ENCODE peak calls at places on chromosomes 12 and 14, in four cellular contexts. F, W, J and M are unnamed samples.

GRCh38 chr14:67883717-67884116 is 64.1 kb downstream of the RAD51B start:
- DNase-seq in J (peak; percentile 43), F (peak; percentile 18), W (no peak), M (peak; percentile 16)

GRCh38 chr12:70543444-70543843 is 93.8 kb downstream of the PTPRB start:
- DNase-seq in F (peak; percentile 25), J (peak; percentile 98), W (no peak), M (peak; percentile 80)

GRCh38 chr12:131604146-131604844 is 106.6 kb upstream of the SFSWAP start:
- DNase-seq in J (peak; percentile 2), F (no peak), W (peak; percentile 62), M (no peak)

GRCh38 chr14:41782488-41782887 is 175.8 kb downstream of the LRFN5 start:
- DNase-seq in F (no peak), J (no peak), W (no peak), M (no peak)

GRCh38 chr14:29805415-29806123 is 122.1 kb downstream of the PRKD1 start:
- DNase-seq in W (no peak), J (peak; percentile 99), F (no peak), M (peak; percentile 89)

GRCh38 chr14:92040431-92041040 is 677 bp upstream of the TRIP11 start:
- DNase-seq in W (peak; percentile 69), F (peak; percentile 55), J (peak; percentile 39), M (peak; percentile 14)

GRCh38 chr12:16509411-16509810 is 96.6 kb downstream of the LMO3 start:
- DNase-seq in W (no peak), J (no peak), F (no peak), M (no peak)

GRCh38 chr14:60196291-60196690 is 31.1 kb upstream of the DHRS7 start:
- DNase-seq in W (no peak), F (no peak), J (no peak), M (no peak)

GRCh38 chr12:131434208-131435125 is 276.4 kb upstream of the SFSWAP start:
- DNase-seq in J (no peak), F (no peak), W (no peak), M (no peak)